ENCODE peak calls at places on chromosome 18, in four cellular contexts. One of them, this sample, is unnamed.

GRCh38 chr18:40124107-40124506 is 1830.9 kb upstream of the PIK3C3 start:
- DNase-seq in H9: no peak
- DNase-seq in K562: no peak
- DNase-seq in body of pancreas: no peak
- DNase-seq in this sample: no peak

GRCh38 chr18:8499810-8500663 is 109.2 kb upstream of the RAB12 start:
- DNase-seq in body of pancreas: no peak
- DNase-seq in H9: no peak
- DNase-seq in K562: no peak
- DNase-seq in this sample: no peak

GRCh38 chr18:63138469-63139340 is 180.9 kb downstream of the BCL2 start:
- DNase-seq in K562: peak; percentile 16
- DNase-seq in body of pancreas: no peak
- DNase-seq in H9: peak; percentile 82
- DNase-seq in this sample: peak; percentile 59

GRCh38 chr18:61581578-61582204 is 248.5 kb downstream of the CDH20 start:
- DNase-seq in K562: peak; percentile 73
- DNase-seq in H9: peak; percentile 93
- DNase-seq in body of pancreas: peak; percentile 72
- DNase-seq in this sample: peak; percentile 91

GRCh38 chr18:22710628-22711380 is 222.3 kb upstream of the RBBP8 start:
- DNase-seq in H9: no peak
- DNase-seq in body of pancreas: peak; percentile 26
- DNase-seq in K562: no peak
- DNase-seq in this sample: peak; percentile 46

GRCh38 chr18:26480897-26481795 is 67.2 kb downstream of the KCTD1 start:
- DNase-seq in K562: no peak
- DNase-seq in body of pancreas: no peak
- DNase-seq in H9: no peak
- DNase-seq in this sample: no peak

GRCh38 chr18:8045160-8045885 is 478.2 kb downstream of the PTPRM start:
- DNase-seq in H9: no peak
- DNase-seq in body of pancreas: no peak
- DNase-seq in K562: no peak
- DNase-seq in this sample: no peak

GRCh38 chr18:36155960-36156757 is 26.5 kb downstream of the ELP2 start:
- DNase-seq in body of pancreas: no peak
- DNase-seq in K562: no peak
- DNase-seq in H9: no peak
- DNase-seq in this sample: no peak

GRCh38 chr18:46481048-46481846 is 175.8 kb downstream of the LOXHD1 start:
- DNase-seq in H9: peak; percentile 70
- DNase-seq in K562: peak; percentile 30
- DNase-seq in body of pancreas: no peak
- DNase-seq in this sample: peak; percentile 71

GRCh38 chr18:33536904-33537303 is 41.1 kb upstream of the ASXL3 start:
- DNase-seq in K562: no peak
- DNase-seq in body of pancreas: no peak
- DNase-seq in H9: no peak
- DNase-seq in this sample: no peak

GRCh38 chr18:7894592-7894991 is 327.5 kb downstream of the PTPRM start:
- DNase-seq in H9: no peak
- DNase-seq in K562: no peak
- DNase-seq in body of pancreas: no peak
- DNase-seq in this sample: no peak

GRCh38 chr18:62716679-62717058 is 1.3 kb downstream of the PHLPP1 start:
- DNase-seq in body of pancreas: peak; percentile 49
- DNase-seq in K562: peak; percentile 32
- DNase-seq in H9: peak; percentile 46
- DNase-seq in this sample: peak; percentile 69

GRCh38 chr18:32042337-32042736 is 23.7 kb downstream of the RNF125 start:
- DNase-seq in K562: no peak
- DNase-seq in body of pancreas: no peak
- DNase-seq in H9: no peak
- DNase-seq in this sample: no peak

GRCh38 chr18:41828137-41828536 is 126.9 kb upstream of the PIK3C3 start:
- DNase-seq in H9: no peak
- DNase-seq in K562: no peak
- DNase-seq in body of pancreas: no peak
- DNase-seq in this sample: no peak

GRCh38 chr18:6413554-6414117 is 1.1 kb downstream of the L3MBTL4 start:
- DNase-seq in body of pancreas: peak; percentile 17
- DNase-seq in H9: no peak
- DNase-seq in K562: no peak
- DNase-seq in this sample: no peak

GRCh38 chr18:75070625-75071483 is 138.1 kb downstream of the PTGR3 start:
- DNase-seq in body of pancreas: no peak
- DNase-seq in H9: no peak
- DNase-seq in K562: peak; percentile 15
- DNase-seq in this sample: no peak

GRCh38 chr18:73577365-73577764 is 570.3 kb downstream of the FBXO15 start:
- DNase-seq in body of pancreas: no peak
- DNase-seq in K562: no peak
- DNase-seq in H9: no peak
- DNase-seq in this sample: no peak

GRCh38 chr18:59870623-59871130 is 29.1 kb upstream of the PMAIP1 start:
- DNase-seq in K562: no peak
- DNase-seq in H9: no peak
- DNase-seq in body of pancreas: no peak
- DNase-seq in this sample: no peak

GRCh38 chr18:60508108-60508507 is 135.5 kb upstream of the MC4R start:
- DNase-seq in H9: no peak
- DNase-seq in K562: no peak
- DNase-seq in body of pancreas: no peak
- DNase-seq in this sample: no peak

GRCh38 chr18:2303517-2304238 is 267.6 kb downstream of the METTL4 start:
- DNase-seq in H9: no peak
- DNase-seq in body of pancreas: no peak
- DNase-seq in K562: peak; percentile 44
- DNase-seq in this sample: no peak

GRCh38 chr18:28689591-28689990 is 512.7 kb upstream of the CDH2 start:
- DNase-seq in K562: no peak
- DNase-seq in H9: no peak
- DNase-seq in body of pancreas: no peak
- DNase-seq in this sample: no peak
- TF ChIP-seq CTCF in K562: no peak
- TF ChIP-seq CTCF in H9: no peak
- TF ChIP-seq CTCF in body of pancreas: no peak
- TF ChIP-seq CTCF in this sample: no peak

GRCh38 chr18:12946549-12947354 is 1.1 kb upstream of the SEH1L start:
- DNase-seq in body of pancreas: peak; percentile 46
- DNase-seq in K562: peak; percentile 51
- DNase-seq in H9: peak; percentile 62
- DNase-seq in this sample: peak; percentile 52
- TF ChIP-seq CTCF in body of pancreas: no peak
- TF ChIP-seq CTCF in K562: no peak
- TF ChIP-seq CTCF in H9: peak; percentile 13
- TF ChIP-seq CTCF in this sample: no peak

DNA sequence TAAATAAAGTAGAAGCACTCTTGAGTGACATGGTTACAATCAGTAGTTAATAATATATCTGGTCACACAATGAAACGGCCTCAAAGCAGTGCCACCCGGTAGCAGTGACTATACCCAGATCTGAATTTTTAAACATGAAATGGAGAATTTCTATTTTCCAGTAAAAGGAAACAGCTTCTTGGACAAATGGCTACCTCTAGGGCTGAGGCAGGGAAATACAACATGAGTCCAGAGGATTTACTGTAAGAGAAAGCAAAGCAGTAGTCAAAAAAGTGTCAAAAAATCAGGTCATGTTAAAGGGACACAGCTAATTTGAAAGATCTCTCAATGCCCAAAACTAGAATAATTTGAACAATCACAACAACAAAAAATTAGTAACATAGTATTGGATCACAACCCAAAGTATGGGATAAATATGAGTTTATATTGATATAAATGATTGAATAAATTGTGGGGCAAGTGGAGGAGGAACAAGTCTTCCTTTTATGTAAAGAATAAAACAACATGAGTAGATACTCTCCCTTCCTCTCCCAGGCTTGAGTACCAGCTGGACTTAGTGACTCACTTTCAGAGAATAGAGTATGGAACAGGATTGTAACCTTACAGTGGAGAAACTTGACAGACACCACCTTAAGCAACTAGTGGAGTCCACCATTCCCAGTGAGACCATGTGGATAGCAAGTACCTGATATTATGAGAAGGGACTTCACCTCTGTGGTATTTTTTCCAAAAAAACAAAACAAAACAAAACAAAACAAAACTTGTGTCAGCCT is 180.8 kb downstream of the MBD2 start:
- DNase-seq in K562: no peak
- DNase-seq in H9: no peak
- DNase-seq in body of pancreas: no peak
- DNase-seq in this sample: no peak
- TF ChIP-seq CTCF in K562: no peak
- TF ChIP-seq CTCF in H9: peak; percentile 27
- TF ChIP-seq CTCF in body of pancreas: no peak
- TF ChIP-seq CTCF in this sample: no peak

GRCh38 chr18:12121175-12122095 is 27.8 kb downstream of the ANKRD62 start:
- DNase-seq in body of pancreas: no peak
- DNase-seq in K562: peak; percentile 25
- DNase-seq in H9: peak; percentile 65
- DNase-seq in this sample: peak; percentile 32
- TF ChIP-seq CTCF in body of pancreas: peak; percentile 43
- TF ChIP-seq CTCF in K562: peak; percentile 40
- TF ChIP-seq CTCF in H9: peak; percentile 64
- TF ChIP-seq CTCF in this sample: peak; percentile 49

DNA sequence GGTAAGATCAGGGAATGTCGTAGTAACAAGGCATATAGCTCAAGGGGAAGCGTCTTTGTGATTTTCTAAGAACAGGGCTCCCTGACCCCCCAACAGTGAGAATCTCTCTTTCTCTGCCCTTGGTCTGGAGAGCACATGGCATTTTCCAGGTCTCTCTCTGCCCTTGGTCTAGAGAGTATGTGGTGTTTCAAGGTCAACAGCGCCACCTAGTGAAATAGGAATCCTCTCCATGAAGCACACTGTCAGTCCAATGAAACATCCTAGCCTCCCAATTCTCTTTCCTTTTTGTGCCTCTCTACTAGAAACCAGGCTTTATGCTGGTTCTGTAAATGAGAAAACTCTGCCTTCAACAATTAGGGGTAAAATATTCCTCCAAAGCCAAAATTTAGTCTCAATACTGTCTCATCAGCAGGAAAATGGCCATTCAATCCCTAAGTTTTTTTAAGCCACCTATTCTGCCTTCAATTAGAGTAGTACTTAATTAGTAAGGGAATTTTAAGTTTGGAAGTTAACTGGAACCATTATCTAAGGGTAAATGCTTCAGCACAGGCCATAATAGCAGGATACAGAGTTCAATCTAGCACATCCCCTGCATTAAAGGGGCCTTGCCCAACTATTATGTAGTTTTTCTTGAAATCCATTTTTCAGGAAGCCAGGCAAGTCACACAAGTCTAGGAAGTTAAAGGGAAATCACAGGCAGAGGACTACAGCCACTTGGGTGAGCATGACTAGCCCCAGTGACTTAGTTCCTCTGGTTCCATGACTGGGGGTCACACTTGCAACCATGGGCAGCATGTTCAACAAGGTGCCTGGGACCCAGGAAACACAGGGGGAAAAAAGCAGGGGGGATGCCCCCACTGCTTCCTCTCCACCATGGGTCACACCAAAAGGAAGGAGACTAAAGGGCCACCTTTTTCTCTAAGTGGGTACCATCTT is 12.4 kb downstream of the DYM start:
- DNase-seq in body of pancreas: no peak
- DNase-seq in H9: peak; percentile 67
- DNase-seq in K562: peak; percentile 9
- DNase-seq in this sample: peak; percentile 40
- TF ChIP-seq CTCF in body of pancreas: no peak
- TF ChIP-seq CTCF in H9: peak; percentile 88
- TF ChIP-seq CTCF in K562: peak; percentile 19
- TF ChIP-seq CTCF in this sample: peak; percentile 52

GRCh38 chr18:3867768-3868445 is 417.9 kb downstream of the TGIF1 start:
- DNase-seq in K562: no peak
- DNase-seq in body of pancreas: no peak
- DNase-seq in H9: no peak
- DNase-seq in this sample: no peak

GRCh38 chr18:3871687-3872086 is 421.7 kb downstream of the TGIF1 start:
- DNase-seq in H9: no peak
- DNase-seq in body of pancreas: no peak
- DNase-seq in K562: no peak
- DNase-seq in this sample: no peak

GRCh38 chr18:3870914-3871313 is 420.9 kb downstream of the TGIF1 start:
- DNase-seq in H9: no peak
- DNase-seq in body of pancreas: no peak
- DNase-seq in K562: no peak
- DNase-seq in this sample: no peak

GRCh38 chr18:3867252-3867651 is 417.3 kb downstream of the TGIF1 start:
- DNase-seq in H9: no peak
- DNase-seq in body of pancreas: no peak
- DNase-seq in K562: no peak
- DNase-seq in this sample: no peak

GRCh38 chr18:3869848-3870247 is 419.9 kb downstream of the TGIF1 start:
- DNase-seq in body of pancreas: no peak
- DNase-seq in K562: peak; percentile 49
- DNase-seq in H9: no peak
- DNase-seq in this sample: no peak
- TF ChIP-seq CTCF in body of pancreas: peak; percentile 65
- TF ChIP-seq CTCF in K562: peak; percentile 32
- TF ChIP-seq CTCF in H9: peak; percentile 73
- TF ChIP-seq CTCF in this sample: peak; percentile 53

DNA sequence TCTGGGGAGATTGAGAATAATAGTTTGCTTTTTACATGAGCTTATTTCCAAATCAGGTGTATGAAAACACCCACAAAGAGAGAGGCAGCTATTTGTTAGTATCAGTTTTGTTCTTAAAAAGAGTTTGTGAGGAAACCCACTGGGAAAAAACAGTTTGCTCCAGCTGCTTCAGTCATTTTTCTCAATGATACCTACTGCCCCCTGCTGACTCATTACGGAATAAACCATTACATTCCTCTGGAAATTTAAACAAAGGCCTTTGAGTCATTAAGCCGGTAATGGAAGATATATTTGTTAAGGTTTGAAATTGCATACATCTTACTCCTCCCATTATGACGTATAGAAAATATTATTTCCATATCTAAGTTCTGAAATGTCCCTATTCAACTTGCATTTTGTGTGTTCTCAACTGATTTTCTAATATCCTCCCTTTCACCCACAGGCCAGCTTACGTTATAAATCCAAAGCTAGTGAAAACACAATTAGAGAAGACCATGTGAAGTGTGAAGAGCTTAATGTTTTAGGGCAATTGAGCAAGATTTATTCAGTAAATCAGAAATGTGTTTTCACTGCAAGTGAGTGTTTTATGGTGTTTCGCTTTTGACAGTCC is 761.6 kb downstream of the DSC3 start:
- DNase-seq in body of pancreas: peak; percentile 30
- DNase-seq in H9: no peak
- DNase-seq in K562: peak; percentile 4
- DNase-seq in this sample: peak; percentile 27
- TF ChIP-seq CTCF in body of pancreas: peak; percentile 65
- TF ChIP-seq CTCF in H9: peak; percentile 81
- TF ChIP-seq CTCF in K562: no peak
- TF ChIP-seq CTCF in this sample: peak; percentile 79

GRCh38 chr18:37524546-37525301 is 40.9 kb downstream of the CELF4 start:
- DNase-seq in H9: peak; percentile 51
- DNase-seq in body of pancreas: no peak
- DNase-seq in K562: no peak
- DNase-seq in this sample: peak; percentile 62
- TF ChIP-seq CTCF in H9: peak; percentile 26
- TF ChIP-seq CTCF in body of pancreas: no peak
- TF ChIP-seq CTCF in K562: no peak
- TF ChIP-seq CTCF in this sample: no peak